ENCODE peak calls at places on chromosomes 4 and X, in seven cellular contexts. H is cardiac muscle cell; F is activated CD4-positive, alpha-beta T cell treated with anti-CD3 and anti-CD28 coated beads, Interleukin-2, amount 50 U/mL, for 48 hours; X is naive thymus-derived CD8-positive, alpha-beta T cell; O is adrenal gland; G is NCI-H446; W is hypothalamus. J is an unnamed sample.

GRCh38 chr4:6011686-6012085 is 6.5 kb downstream of the C4orf50 start:
- DNase-seq in O (no peak), W (no peak), H (peak; percentile 8), X (no peak), F (no peak), G (no peak), J (peak; percentile 13)

GRCh38 chrX:48703642-48704481 is 7.3 kb downstream of the SUV39H1 start:
- DNase-seq in G (no peak), H (peak; percentile 59), X (no peak), W (no peak), F (no peak), O (no peak), J (no peak)

GRCh38 chr4:79855081-79855480 is 217.9 kb downstream of the ANTXR2 start:
- DNase-seq in W (no peak), X (no peak), G (no peak), F (no peak), H (no peak), O (no peak), J (no peak)

GRCh38 chr4:3255611-3256186 is 6.7 kb downstream of the MSANTD1 start:
- DNase-seq in F (no peak), W (no peak), O (peak; percentile 10), H (no peak), G (no peak), X (no peak), J (no peak)

GRCh38 chrX:3711331-3711917 is 2.0 kb downstream of the PRKX start:
- DNase-seq in O (no peak), X (no peak), G (no peak), W (no peak), F (no peak), H (no peak), J (no peak)

GRCh38 chr4:128525939-128526630 is 238.5 kb upstream of the PGRMC2 start:
- DNase-seq in O (no peak), H (no peak), W (no peak), F (no peak), X (no peak), G (no peak), J (no peak)

GRCh38 chr4:38233727-38234478 is 273.7 kb downstream of the PTTG2 start:
- DNase-seq in G (no peak), O (peak; percentile 42), W (no peak), F (no peak), H (no peak), X (no peak), J (no peak)

GRCh38 chrX:116749943-116750342 is 287.2 kb upstream of the CT83 start:
- DNase-seq in O (no peak), F (no peak), W (no peak), H (no peak), X (no peak), G (no peak), J (no peak)

GRCh38 chr4:56463711-56464110 is 3.7 kb upstream of the SRP72 start:
- DNase-seq in G (no peak), W (no peak), H (no peak), X (no peak), O (no peak), F (no peak), J (no peak)

GRCh38 chrX:3548743-3549441 is 164.6 kb downstream of the PRKX start:
- DNase-seq in X (no peak), W (no peak), O (peak; percentile 17), F (no peak), G (peak; percentile 0), H (peak; percentile 29), J (no peak)

GRCh38 chr4:76784237-76784636 is 113.7 kb downstream of the SOWAHB start:
- DNase-seq in F (no peak), X (no peak), H (no peak), G (no peak), O (no peak), W (no peak), J (no peak)

GRCh38 chr4:108372678-108373077 is 203.9 kb upstream of the LEF1 start:
- DNase-seq in O (no peak), X (no peak), G (no peak), W (no peak), H (no peak), F (no peak), J (no peak)

GRCh38 chr4:152605031-152605430 is 69.1 kb upstream of the FBXW7 start:
- DNase-seq in O (no peak), X (no peak), W (no peak), H (no peak), F (no peak), G (no peak), J (no peak)

GRCh38 chr4:156390599-156391296 is 437.1 kb upstream of the CTSO start:
- DNase-seq in W (no peak), H (no peak), G (no peak), O (no peak), F (no peak), X (no peak), J (no peak)

GRCh38 chr4:11843340-11843739 is 414.6 kb upstream of the HS3ST1 start:
- DNase-seq in H (no peak), X (no peak), G (no peak), O (no peak), W (no peak), F (no peak), J (no peak)

GRCh38 chr4:173448919-173449641 is 50.2 kb upstream of the SCRG1 start:
- DNase-seq in F (no peak), O (no peak), H (peak; percentile 73), G (peak; percentile 69), X (no peak), W (no peak), J (no peak)

J was measured in GF-D8.